ENCODE peak calls at places on chromosomes 5 and 9, in seven cellular contexts. One of them, this sample, is unnamed.

GRCh38 chr9:72444436-72444835 is 77.0 kb upstream of the TMC1 start:
- DNase-seq in prostate gland: peak
- DNase-seq in type B pancreatic cell: no peak
- DNase-seq in IMR-90: no peak
- DNase-seq in psoas muscle: no peak
- DNase-seq in WTC11: no peak
- DNase-seq in retinal pigment epithelial cell: no peak
- DNase-seq in this sample: no peak

GRCh38 chr5:10331341-10331796 is 22.1 kb upstream of the MARCHF6 start:
- DNase-seq in prostate gland: peak
- DNase-seq in type B pancreatic cell: peak
- DNase-seq in IMR-90: peak
- DNase-seq in psoas muscle: peak
- DNase-seq in WTC11: no peak
- DNase-seq in retinal pigment epithelial cell: no peak
- DNase-seq in this sample: no peak

GRCh38 chr9:72585737-72586136 is 64.3 kb downstream of the TMC1 start:
- DNase-seq in prostate gland: no peak
- DNase-seq in type B pancreatic cell: no peak
- DNase-seq in IMR-90: peak
- DNase-seq in psoas muscle: peak
- DNase-seq in WTC11: no peak
- DNase-seq in retinal pigment epithelial cell: no peak
- DNase-seq in this sample: no peak

GRCh38 chr9:136465500-136466154 is 17.2 kb downstream of the SEC16A start:
- DNase-seq in prostate gland: no peak
- DNase-seq in type B pancreatic cell: no peak
- DNase-seq in IMR-90: no peak
- DNase-seq in psoas muscle: no peak
- DNase-seq in WTC11: no peak
- DNase-seq in retinal pigment epithelial cell: no peak
- DNase-seq in this sample: no peak

GRCh38 chr9:137077758-137078693 is 709 bp downstream of the UAP1L1 start:
- DNase-seq in prostate gland: no peak
- DNase-seq in type B pancreatic cell: no peak
- DNase-seq in IMR-90: no peak
- DNase-seq in psoas muscle: peak
- DNase-seq in WTC11: peak
- DNase-seq in retinal pigment epithelial cell: no peak
- DNase-seq in this sample: no peak

GRCh38 chr9:135039266-135039870 is 48.1 kb upstream of the OLFM1 start:
- DNase-seq in prostate gland: no peak
- DNase-seq in type B pancreatic cell: peak
- DNase-seq in IMR-90: no peak
- DNase-seq in psoas muscle: no peak
- DNase-seq in WTC11: no peak
- DNase-seq in retinal pigment epithelial cell: no peak
- DNase-seq in this sample: peak

GRCh38 chr9:134504106-134504385 is 137.6 kb upstream of the COL5A1 start:
- DNase-seq in prostate gland: no peak
- DNase-seq in type B pancreatic cell: no peak
- DNase-seq in IMR-90: no peak
- DNase-seq in psoas muscle: no peak
- DNase-seq in WTC11: no peak
- DNase-seq in retinal pigment epithelial cell: no peak
- DNase-seq in this sample: no peak

GRCh38 chr5:132498152-132498551 is 7.6 kb upstream of the IRF1 start:
- DNase-seq in prostate gland: peak
- DNase-seq in type B pancreatic cell: peak
- DNase-seq in IMR-90: peak
- DNase-seq in psoas muscle: peak
- DNase-seq in WTC11: no peak
- DNase-seq in retinal pigment epithelial cell: no peak
- DNase-seq in this sample: no peak

GRCh38 chr5:155822177-155822576 is 504.8 kb upstream of the SGCD start:
- DNase-seq in prostate gland: no peak
- DNase-seq in type B pancreatic cell: no peak
- DNase-seq in IMR-90: no peak
- DNase-seq in psoas muscle: no peak
- DNase-seq in WTC11: peak
- DNase-seq in retinal pigment epithelial cell: no peak
- DNase-seq in this sample: no peak

GRCh38 chr5:9358961-9359686 is 186.8 kb downstream of the SEMA5A start:
- DNase-seq in prostate gland: no peak
- DNase-seq in type B pancreatic cell: no peak
- DNase-seq in IMR-90: peak
- DNase-seq in psoas muscle: no peak
- DNase-seq in WTC11: no peak
- DNase-seq in retinal pigment epithelial cell: no peak
- DNase-seq in this sample: no peak

GRCh38 chr5:67792891-67793290 is 422.7 kb upstream of the PIK3R1 start:
- DNase-seq in prostate gland: no peak
- DNase-seq in type B pancreatic cell: no peak
- DNase-seq in IMR-90: no peak
- DNase-seq in psoas muscle: peak
- DNase-seq in WTC11: no peak
- DNase-seq in retinal pigment epithelial cell: no peak
- DNase-seq in this sample: no peak

GRCh38 chr5:171600736-171601265 is 181.4 kb downstream of the FGF18 start:
- DNase-seq in prostate gland: no peak
- DNase-seq in type B pancreatic cell: no peak
- DNase-seq in IMR-90: peak
- DNase-seq in psoas muscle: peak
- DNase-seq in WTC11: no peak
- DNase-seq in retinal pigment epithelial cell: no peak
- DNase-seq in this sample: no peak

GRCh38 chr5:33425334-33425733 is 15.4 kb upstream of the TARS1 start:
- DNase-seq in prostate gland: no peak
- DNase-seq in type B pancreatic cell: no peak
- DNase-seq in IMR-90: no peak
- DNase-seq in psoas muscle: no peak
- DNase-seq in WTC11: no peak
- DNase-seq in retinal pigment epithelial cell: no peak
- DNase-seq in this sample: no peak

GRCh38 chr5:98909363-98909762 is 19.4 kb downstream of the CHD1 start:
- DNase-seq in prostate gland: no peak
- DNase-seq in type B pancreatic cell: no peak
- DNase-seq in IMR-90: no peak
- DNase-seq in psoas muscle: no peak
- DNase-seq in WTC11: no peak
- DNase-seq in retinal pigment epithelial cell: no peak
- DNase-seq in this sample: no peak

GRCh38 chr5:100840364-100840763 is 62.7 kb downstream of the ST8SIA4 start:
- DNase-seq in prostate gland: no peak
- DNase-seq in type B pancreatic cell: no peak
- DNase-seq in IMR-90: peak
- DNase-seq in psoas muscle: no peak
- DNase-seq in WTC11: no peak
- DNase-seq in retinal pigment epithelial cell: no peak
- DNase-seq in this sample: no peak

GRCh38 chr5:167296680-167297079 is 994.8 kb upstream of the WWC1 start:
- DNase-seq in prostate gland: no peak
- DNase-seq in type B pancreatic cell: no peak
- DNase-seq in IMR-90: no peak
- DNase-seq in psoas muscle: no peak
- DNase-seq in WTC11: no peak
- DNase-seq in retinal pigment epithelial cell: no peak
- DNase-seq in this sample: no peak

GRCh38 chr5:158223054-158223453 is 364.1 kb upstream of the CLINT1 start:
- DNase-seq in prostate gland: no peak
- DNase-seq in type B pancreatic cell: no peak
- DNase-seq in IMR-90: no peak
- DNase-seq in psoas muscle: no peak
- DNase-seq in WTC11: no peak
- DNase-seq in retinal pigment epithelial cell: no peak
- DNase-seq in this sample: no peak

GRCh38 chr5:71483355-71483754 is 27.9 kb downstream of the BDP1 start:
- DNase-seq in prostate gland: no peak
- DNase-seq in type B pancreatic cell: no peak
- DNase-seq in IMR-90: peak
- DNase-seq in psoas muscle: no peak
- DNase-seq in WTC11: no peak
- DNase-seq in retinal pigment epithelial cell: peak
- DNase-seq in this sample: no peak

GRCh38 chr9:136952876-136953770 is 1.1 kb downstream of the LCN12 start:
- DNase-seq in prostate gland: no peak
- DNase-seq in type B pancreatic cell: no peak
- DNase-seq in IMR-90: no peak
- DNase-seq in psoas muscle: no peak
- DNase-seq in WTC11: no peak
- DNase-seq in retinal pigment epithelial cell: no peak
- DNase-seq in this sample: no peak

GRCh38 chr5:134003957-134004625 is 684 bp downstream of the VDAC1 start:
- DNase-seq in prostate gland: peak
- DNase-seq in type B pancreatic cell: peak
- DNase-seq in IMR-90: peak
- DNase-seq in psoas muscle: peak
- DNase-seq in WTC11: peak
- DNase-seq in retinal pigment epithelial cell: no peak
- DNase-seq in this sample: peak

GRCh38 chr5:134005415-134006118 is 792 bp upstream of the VDAC1 start:
- DNase-seq in prostate gland: peak
- DNase-seq in type B pancreatic cell: no peak
- DNase-seq in IMR-90: no peak
- DNase-seq in psoas muscle: peak
- DNase-seq in WTC11: peak
- DNase-seq in retinal pigment epithelial cell: no peak
- DNase-seq in this sample: peak

GRCh38 chr5:134006119-134006514 is 1.3 kb upstream of the VDAC1 start:
- DNase-seq in prostate gland: no peak
- DNase-seq in type B pancreatic cell: no peak
- DNase-seq in IMR-90: no peak
- DNase-seq in psoas muscle: no peak
- DNase-seq in WTC11: peak
- DNase-seq in retinal pigment epithelial cell: no peak
- DNase-seq in this sample: no peak

GRCh38 chr5:134003064-134003956 is 1.5 kb downstream of the VDAC1 start:
- DNase-seq in prostate gland: no peak
- DNase-seq in type B pancreatic cell: no peak
- DNase-seq in IMR-90: no peak
- DNase-seq in psoas muscle: no peak
- DNase-seq in WTC11: no peak
- DNase-seq in retinal pigment epithelial cell: no peak
- DNase-seq in this sample: peak

DNA sequence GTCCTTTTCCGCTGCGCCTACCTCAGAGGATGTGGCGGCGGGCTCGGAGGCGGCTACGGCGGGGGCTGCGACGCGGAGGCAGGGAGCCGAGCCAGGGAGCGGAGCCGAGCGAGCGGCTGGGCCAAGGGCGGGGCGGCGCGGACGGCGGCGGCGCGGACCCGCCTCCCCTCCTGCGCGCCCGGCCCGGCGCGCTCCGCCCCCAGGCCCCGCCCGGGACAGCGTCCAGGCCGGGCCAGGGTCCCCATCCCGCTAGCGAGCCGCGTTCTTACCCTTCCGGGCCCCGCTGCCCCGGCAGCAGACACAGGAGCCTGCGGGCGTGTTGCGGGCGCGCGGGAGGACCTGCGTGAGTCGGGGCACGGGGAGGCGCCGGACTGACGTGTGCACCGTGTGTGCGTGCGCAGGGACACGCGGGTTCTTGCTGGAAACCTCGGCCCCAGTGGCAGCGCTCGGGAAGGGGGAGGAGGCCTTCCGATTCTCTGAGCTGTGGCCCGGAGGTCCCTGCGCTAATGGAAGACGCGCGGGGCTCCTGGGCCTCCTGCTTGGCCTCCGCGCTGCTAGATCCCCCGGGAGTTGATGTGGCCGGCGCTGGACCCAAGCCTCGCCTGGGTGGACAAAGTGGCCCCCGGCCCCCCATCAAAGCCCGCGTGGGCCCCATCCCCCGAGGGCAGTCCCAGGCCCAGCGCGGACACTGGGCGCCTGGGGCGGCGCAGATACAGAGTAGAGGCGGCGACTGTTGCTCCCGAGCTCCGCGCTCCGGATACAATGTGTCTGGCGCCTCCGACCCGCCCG is at the start of gene VDAC1:
- DNase-seq in prostate gland: peak
- DNase-seq in type B pancreatic cell: peak
- DNase-seq in IMR-90: peak
- DNase-seq in psoas muscle: peak
- DNase-seq in WTC11: peak
- DNase-seq in retinal pigment epithelial cell: peak
- DNase-seq in this sample: peak
- TF ChIP-seq CTCF in prostate gland: no peak
- TF ChIP-seq CTCF in type B pancreatic cell: no peak
- TF ChIP-seq CTCF in IMR-90: no peak
- TF ChIP-seq CTCF in psoas muscle: no peak
- TF ChIP-seq CTCF in WTC11: no peak
- TF ChIP-seq CTCF in retinal pigment epithelial cell: no peak
- TF ChIP-seq CTCF in this sample: no peak

DNA sequence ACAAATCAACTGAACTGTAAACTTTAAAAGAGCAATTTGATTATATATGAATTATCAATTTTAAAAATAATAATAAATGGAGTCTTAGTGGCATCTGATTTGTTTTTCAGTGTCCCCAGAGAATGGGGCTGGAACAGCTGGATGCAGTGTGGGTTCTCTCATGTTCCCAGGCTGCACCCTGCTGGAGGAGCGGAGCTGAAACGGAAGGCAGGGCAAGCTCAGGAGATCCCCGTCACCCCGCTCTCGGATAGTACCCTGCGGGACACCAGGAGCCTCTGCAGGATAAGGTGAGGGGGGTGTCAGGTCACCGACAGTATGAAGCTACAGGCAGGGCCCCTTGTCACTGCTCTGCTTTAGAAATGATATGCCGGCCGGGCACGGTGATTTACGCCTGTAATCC is 57.3 kb downstream of the S1PR3 start:
- DNase-seq in prostate gland: no peak
- DNase-seq in type B pancreatic cell: no peak
- DNase-seq in IMR-90: no peak
- DNase-seq in psoas muscle: no peak
- DNase-seq in WTC11: peak
- DNase-seq in retinal pigment epithelial cell: no peak
- DNase-seq in this sample: no peak
- TF ChIP-seq CTCF in prostate gland: no peak
- TF ChIP-seq CTCF in type B pancreatic cell: no peak
- TF ChIP-seq CTCF in IMR-90: no peak
- TF ChIP-seq CTCF in psoas muscle: no peak
- TF ChIP-seq CTCF in WTC11: no peak
- TF ChIP-seq CTCF in retinal pigment epithelial cell: no peak
- TF ChIP-seq CTCF in this sample: no peak

GRCh38 chr9:7315746-7316457 is 483.7 kb downstream of the DMAC1 start:
- DNase-seq in prostate gland: no peak
- DNase-seq in type B pancreatic cell: no peak
- DNase-seq in IMR-90: peak
- DNase-seq in psoas muscle: no peak
- DNase-seq in WTC11: no peak
- DNase-seq in retinal pigment epithelial cell: peak
- DNase-seq in this sample: no peak
- TF ChIP-seq CTCF in prostate gland: no peak
- TF ChIP-seq CTCF in type B pancreatic cell: no peak
- TF ChIP-seq CTCF in IMR-90: no peak
- TF ChIP-seq CTCF in psoas muscle: no peak
- TF ChIP-seq CTCF in WTC11: no peak
- TF ChIP-seq CTCF in retinal pigment epithelial cell: no peak
- TF ChIP-seq CTCF in this sample: no peak

GRCh38 chr5:110625376-110625999 is 101.0 kb downstream of the TMEM232 start:
- DNase-seq in prostate gland: no peak
- DNase-seq in type B pancreatic cell: no peak
- DNase-seq in IMR-90: peak
- DNase-seq in psoas muscle: no peak
- DNase-seq in WTC11: no peak
- DNase-seq in retinal pigment epithelial cell: peak
- DNase-seq in this sample: no peak

GRCh38 chr5:110618941-110619340 is 107.5 kb downstream of the TMEM232 start:
- DNase-seq in prostate gland: no peak
- DNase-seq in type B pancreatic cell: no peak
- DNase-seq in IMR-90: no peak
- DNase-seq in psoas muscle: no peak
- DNase-seq in WTC11: no peak
- DNase-seq in retinal pigment epithelial cell: no peak
- DNase-seq in this sample: no peak

GRCh38 chr5:110623875-110624274 is 102.6 kb downstream of the TMEM232 start:
- DNase-seq in prostate gland: no peak
- DNase-seq in type B pancreatic cell: no peak
- DNase-seq in IMR-90: peak
- DNase-seq in psoas muscle: no peak
- DNase-seq in WTC11: no peak
- DNase-seq in retinal pigment epithelial cell: peak
- DNase-seq in this sample: no peak
- TF ChIP-seq CTCF in prostate gland: no peak
- TF ChIP-seq CTCF in type B pancreatic cell: no peak
- TF ChIP-seq CTCF in IMR-90: no peak
- TF ChIP-seq CTCF in psoas muscle: no peak
- TF ChIP-seq CTCF in WTC11: no peak
- TF ChIP-seq CTCF in retinal pigment epithelial cell: no peak
- TF ChIP-seq CTCF in this sample: no peak